ENCODE peak calls at places on chromosomes 7 and 10, in six cellular contexts. S is esophagus muscularis mucosa, G is K562, V is stomach, H is transverse colon, A is H1. N is an unnamed sample.

GRCh38 chr7:103718482-103719415 is 270.7 kb downstream of the RELN start:
- DNase-seq in S (no peak), G (no peak), V (no peak), H (no peak), A (no peak), N (no peak)

GRCh38 chr10:11225935-11226334 is 208.3 kb downstream of the CELF2 start:
- DNase-seq in S (no peak), G (peak; percentile 33), V (no peak), H (peak; percentile 58), A (no peak), N (no peak)

GRCh38 chr10:103716206-103717160 is 138.9 kb downstream of the SH3PXD2A start:
- DNase-seq in S (no peak), G (no peak), V (peak; percentile 65), H (no peak), A (no peak), N (no peak)

GRCh38 chr7:92645531-92646061 is 55.4 kb upstream of the FAM133B start:
- DNase-seq in S (no peak), G (no peak), V (peak; percentile 37), H (peak; percentile 75), A (no peak), N (no peak)

GRCh38 chr7:5282464-5283316 is at the start of gene SLC29A4:
- DNase-seq in S (no peak), G (peak; percentile 71), V (peak; percentile 62), H (peak; percentile 52), A (no peak), N (no peak)

GRCh38 chr7:114048386-114049235 is 129.8 kb upstream of the PPP1R3A start:
- DNase-seq in S (no peak), G (no peak), V (no peak), H (no peak), A (no peak), N (no peak)

GRCh38 chr7:70040971-70041766 is 442.9 kb downstream of the AUTS2 start:
- DNase-seq in S (no peak), G (no peak), V (no peak), H (no peak), A (no peak), N (no peak)

GRCh38 chr10:124294811-124295770 is 123.6 kb downstream of the OAT start:
- DNase-seq in S (no peak), G (no peak), V (no peak), H (no peak), A (no peak), N (no peak)

GRCh38 chr7:519974-520458 is 370 bp upstream of the PDGFA start:
- DNase-seq in S (no peak), G (peak; percentile 59), V (peak; percentile 63), H (peak; percentile 48), A (no peak), N (no peak)

GRCh38 chr7:129066290-129067131 is 11.6 kb upstream of the TNPO3 start:
- DNase-seq in S (no peak), G (peak; percentile 80), V (no peak), H (no peak), A (no peak), N (no peak)

GRCh38 chr10:24483701-24484100 is 240.0 kb downstream of the ARHGAP21 start:
- DNase-seq in S (no peak), G (no peak), V (peak; percentile 81), H (peak; percentile 81), A (peak; percentile 54), N (no peak)

GRCh38 chr10:29689001-29689400 is 54.2 kb upstream of the SVIL start:
- DNase-seq in S (no peak), G (no peak), V (no peak), H (no peak), A (no peak), N (no peak)

GRCh38 chr10:72243822-72244437 is 27.9 kb upstream of the ASCC1 start:
- DNase-seq in S (peak; percentile 93), G (no peak), V (peak; percentile 58), H (peak; percentile 71), A (no peak), N (no peak)

GRCh38 chr10:114874827-114875541 is 53.4 kb downstream of the FHIP2A start:
- DNase-seq in S (no peak), G (no peak), V (no peak), H (no peak), A (no peak), N (no peak)

GRCh38 chr10:43204943-43205671 is 61.8 kb downstream of the RASGEF1A start:
- DNase-seq in S (no peak), G (peak; percentile 66), V (peak; percentile 49), H (peak; percentile 38), A (no peak), N (no peak)

GRCh38 chr7:102967798-102968197 is 55.0 kb downstream of the LRRC17 start:
- DNase-seq in S (peak; percentile 0), G (no peak), V (no peak), H (no peak), A (no peak), N (no peak)

GRCh38 chr10:12387561-12388210 is 38.3 kb downstream of the CAMK1D start:
- DNase-seq in S (no peak), G (no peak), V (no peak), H (no peak), A (no peak), N (no peak)

GRCh38 chr10:35152992-35153391 is 26.3 kb downstream of the CREM start:
- DNase-seq in S (no peak), G (no peak), V (no peak), H (no peak), A (no peak), N (no peak)

GRCh38 chr10:87694011-87694794 is 34.5 kb downstream of the PAPSS2 start:
- DNase-seq in S (peak; percentile 53), G (no peak), V (no peak), H (peak; percentile 32), A (no peak), N (no peak)

GRCh38 chr7:151135525-151135845 is 32.0 kb downstream of the GBX1 start:
- DNase-seq in S (no peak), G (no peak), V (no peak), H (no peak), A (no peak), N (no peak)

GRCh38 chr10:32036922-32037321 is 19.3 kb downstream of the KIF5B start:
- DNase-seq in S (no peak), G (no peak), V (no peak), H (no peak), A (no peak), N (no peak)
- H3K36me3 ChIP-seq in S (peaks cover 58% of the 10 kb centered on the region), G (peaks cover 89% of the 10 kb centered on the region), V (peaks cover 50% of the 10 kb centered on the region), H (no peaks in the 10 kb centered on the region), A (peaks cover 85% of the 10 kb centered on the region), N (peaks cover 48% of the 10 kb centered on the region)

GRCh38 chr7:157269341-157270059 is 67.3 kb upstream of the DNAJB6 start:
- DNase-seq in S (no peak), G (peak; percentile 7), V (no peak), H (no peak), A (no peak), N (no peak)

GRCh38 chr7:157270060-157270444 is 66.8 kb upstream of the DNAJB6 start:
- DNase-seq in S (no peak), G (peak; percentile 4), V (no peak), H (no peak), A (no peak), N (no peak)

GRCh38 chr7:157271991-157272324 is 64.8 kb upstream of the DNAJB6 start:
- DNase-seq in S (no peak), G (peak; percentile 6), V (peak; percentile 76), H (peak; percentile 54), A (no peak), N (no peak)

GRCh38 chr7:157272351-157273207 is 64.2 kb upstream of the DNAJB6 start:
- DNase-seq in S (no peak), G (peak; percentile 19), V (no peak), H (no peak), A (no peak), N (no peak)

GRCh38 chr7:157271315-157271990 is 65.4 kb upstream of the DNAJB6 start:
- DNase-seq in S (no peak), G (peak; percentile 9), V (no peak), H (no peak), A (no peak), N (no peak)
- TF ChIP-seq POLR2A in S (no peak), G (no peak), V (no peak), H (no peak), A (no peak), N (no peak)

GRCh38 chr10:1293636-1294440 is 237.7 kb downstream of the WDR37 start:
- DNase-seq in S (no peak), G (no peak), V (no peak), H (no peak), A (peak; percentile 17), N (no peak)
- TF ChIP-seq POLR2AphosphoS5 in S (no peak), G (no peak), V (no peak), H (no peak), A (no peak), N (no peak)

DNA sequence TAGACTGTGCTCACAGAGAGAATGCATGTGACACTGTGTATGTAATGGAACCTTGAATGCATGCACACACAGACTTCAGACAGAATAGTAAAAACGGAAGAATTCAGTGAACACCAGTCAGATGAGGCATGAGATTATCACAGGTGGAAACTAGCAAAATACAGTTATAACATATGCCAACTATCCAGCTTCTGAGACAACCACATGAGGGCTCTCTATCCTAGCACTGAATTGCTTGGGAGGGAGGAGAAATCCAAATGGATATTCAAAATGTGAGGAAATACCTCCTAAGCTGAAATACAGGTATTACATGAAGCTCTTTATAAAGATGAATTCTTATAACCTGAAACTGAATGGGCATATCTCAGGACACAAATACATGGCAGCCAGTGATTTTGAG is 30.6 kb downstream of the GARS1 start:
- DNase-seq in S (no peak), G (no peak), V (no peak), H (no peak), A (no peak), N (no peak)
- H3K36me3 ChIP-seq in S (peaks cover 62% of the 10 kb centered on the region), G (peaks cover 94% of the 10 kb centered on the region), V (peaks cover 47% of the 10 kb centered on the region), H (peaks cover 3% of the 10 kb centered on the region), A (peaks cover 96% of the 10 kb centered on the region), N (peaks cover 69% of the 10 kb centered on the region)

DNA sequence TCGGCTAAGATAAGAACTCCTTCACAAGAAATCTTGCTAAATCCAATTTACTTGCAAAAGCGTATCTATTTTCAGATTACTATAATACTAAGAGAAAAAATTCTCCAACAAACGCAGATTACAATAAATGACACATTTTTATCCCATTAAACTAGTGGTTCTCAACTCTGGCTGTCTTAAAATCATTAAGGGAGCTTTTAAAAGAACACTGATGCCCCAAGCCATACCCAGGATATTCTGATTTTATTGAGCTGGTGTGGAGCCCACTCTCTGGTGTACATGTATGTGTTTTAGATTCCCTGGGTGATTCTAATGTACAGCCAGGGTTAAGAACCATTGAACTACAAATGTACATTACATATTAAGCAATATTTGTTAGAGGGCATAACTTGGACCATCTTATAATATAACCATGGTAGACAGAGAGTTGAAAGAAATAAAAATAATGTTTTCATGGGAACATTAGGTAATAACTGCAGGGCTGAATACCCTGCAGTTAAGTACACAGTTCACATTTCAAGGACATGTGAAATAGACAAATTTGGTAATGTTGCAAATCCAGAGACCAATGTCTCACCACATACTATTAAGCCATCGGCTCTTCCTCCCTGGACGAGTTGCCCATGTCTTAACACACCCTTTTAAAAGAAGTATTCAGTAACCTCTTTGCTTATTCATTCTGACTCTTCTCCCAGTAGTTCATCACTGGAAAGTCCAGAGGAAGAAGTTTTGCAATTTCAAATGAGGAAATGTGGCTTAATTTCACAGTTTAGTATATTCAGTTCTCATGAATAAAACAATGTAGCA is 6.2 kb downstream of the GSAP start:
- DNase-seq in S (no peak), G (no peak), V (no peak), H (no peak), A (no peak), N (no peak)
- TF ChIP-seq POLR2A in S (no peak), G (no peak), V (no peak), H (no peak), A (no peak), N (no peak)

N was measured in vagina.